ENCODE peak calls at places on chromosomes 12 and 14, in seven cellular contexts. One of them, this sample, is unnamed.

GRCh38 chr12:54879132-54879531 is 24.8 kb downstream of the MUCL1 start:
- DNase-seq in activated naive CD4-positive, alpha-beta T cell: no peak
- DNase-seq in HT1080: no peak
- DNase-seq in T-helper 17 cell: no peak
- DNase-seq in caudate nucleus: no peak
- DNase-seq in GM23248: peak
- DNase-seq in Ammon's horn: no peak
- DNase-seq in this sample: no peak

GRCh38 chr12:108773798-108774788 is 42.8 kb upstream of the CORO1C start:
- DNase-seq in activated naive CD4-positive, alpha-beta T cell: no peak
- DNase-seq in HT1080: peak
- DNase-seq in T-helper 17 cell: no peak
- DNase-seq in caudate nucleus: peak
- DNase-seq in GM23248: peak
- DNase-seq in Ammon's horn: peak
- DNase-seq in this sample: no peak

GRCh38 chr12:8541591-8541990 is 886 bp upstream of the CLEC4E start:
- DNase-seq in activated naive CD4-positive, alpha-beta T cell: no peak
- DNase-seq in HT1080: no peak
- DNase-seq in T-helper 17 cell: no peak
- DNase-seq in caudate nucleus: no peak
- DNase-seq in GM23248: no peak
- DNase-seq in Ammon's horn: no peak
- DNase-seq in this sample: no peak

GRCh38 chr12:6069452-6070093 is 54.9 kb downstream of the VWF start:
- DNase-seq in activated naive CD4-positive, alpha-beta T cell: no peak
- DNase-seq in HT1080: peak
- DNase-seq in T-helper 17 cell: no peak
- DNase-seq in caudate nucleus: no peak
- DNase-seq in GM23248: peak
- DNase-seq in Ammon's horn: peak
- DNase-seq in this sample: peak

GRCh38 chr12:115023279-115023678 is 339.3 kb upstream of the TBX3 start:
- DNase-seq in activated naive CD4-positive, alpha-beta T cell: no peak
- DNase-seq in HT1080: no peak
- DNase-seq in T-helper 17 cell: no peak
- DNase-seq in caudate nucleus: no peak
- DNase-seq in GM23248: peak
- DNase-seq in Ammon's horn: peak
- DNase-seq in this sample: no peak

GRCh38 chr12:46491548-46491947 is 119.0 kb upstream of the SLC38A2 start:
- DNase-seq in activated naive CD4-positive, alpha-beta T cell: no peak
- DNase-seq in HT1080: no peak
- DNase-seq in T-helper 17 cell: no peak
- DNase-seq in caudate nucleus: no peak
- DNase-seq in GM23248: no peak
- DNase-seq in Ammon's horn: no peak
- DNase-seq in this sample: no peak

GRCh38 chr12:96206957-96207356 is 12.8 kb downstream of the ELK3 start:
- DNase-seq in activated naive CD4-positive, alpha-beta T cell: no peak
- DNase-seq in HT1080: no peak
- DNase-seq in T-helper 17 cell: no peak
- DNase-seq in caudate nucleus: no peak
- DNase-seq in GM23248: no peak
- DNase-seq in Ammon's horn: no peak
- DNase-seq in this sample: no peak

GRCh38 chr12:100114574-100114973 is 28.1 kb downstream of the BLTP3B start:
- DNase-seq in activated naive CD4-positive, alpha-beta T cell: no peak
- DNase-seq in HT1080: no peak
- DNase-seq in T-helper 17 cell: no peak
- DNase-seq in caudate nucleus: no peak
- DNase-seq in GM23248: no peak
- DNase-seq in Ammon's horn: no peak
- DNase-seq in this sample: no peak

GRCh38 chr12:2652401-2653081 is 142.2 kb upstream of the FKBP4 start:
- DNase-seq in activated naive CD4-positive, alpha-beta T cell: no peak
- DNase-seq in HT1080: no peak
- DNase-seq in T-helper 17 cell: no peak
- DNase-seq in caudate nucleus: no peak
- DNase-seq in GM23248: no peak
- DNase-seq in Ammon's horn: no peak
- DNase-seq in this sample: no peak

GRCh38 chr12:132456944-132457495 is 32.9 kb upstream of the FBRSL1 start:
- DNase-seq in activated naive CD4-positive, alpha-beta T cell: no peak
- DNase-seq in HT1080: no peak
- DNase-seq in T-helper 17 cell: no peak
- DNase-seq in caudate nucleus: no peak
- DNase-seq in GM23248: no peak
- DNase-seq in Ammon's horn: no peak
- DNase-seq in this sample: no peak

GRCh38 chr12:100489326-100489725 is 15.7 kb downstream of the NR1H4 start:
- DNase-seq in activated naive CD4-positive, alpha-beta T cell: no peak
- DNase-seq in HT1080: no peak
- DNase-seq in T-helper 17 cell: no peak
- DNase-seq in caudate nucleus: no peak
- DNase-seq in GM23248: no peak
- DNase-seq in Ammon's horn: no peak
- DNase-seq in this sample: no peak

GRCh38 chr14:65373011-65373670 is 39.4 kb upstream of the FUT8 start:
- DNase-seq in activated naive CD4-positive, alpha-beta T cell: no peak
- DNase-seq in HT1080: no peak
- DNase-seq in T-helper 17 cell: no peak
- DNase-seq in caudate nucleus: no peak
- DNase-seq in GM23248: no peak
- DNase-seq in Ammon's horn: no peak
- DNase-seq in this sample: no peak

This sample was measured in naive thymus-derived CD4-positive, alpha-beta T cell.